ENCODE peak calls at places on chromosomes 2 and 18, in five cellular contexts. D, H, K, S and M are unnamed samples.

GRCh38 chr2:180753809-180754761 is 226.3 kb upstream of the UBE2E3 start:
- DNase-seq in S (no peak), K (no peak), D (peak; percentile 16), H (no peak), M (no peak)

GRCh38 chr2:75896779-75897366 is 186.2 kb upstream of the GCFC2 start:
- DNase-seq in K (no peak), D (peak; percentile 5), H (no peak), S (no peak), M (no peak)

GRCh38 chr2:14015113-14015512 is 617.4 kb upstream of the LRATD1 start:
- DNase-seq in D (no peak), S (no peak), K (no peak), H (no peak), M (no peak)

GRCh38 chr18:73509460-73509859 is 638.2 kb downstream of the FBXO15 start:
- DNase-seq in K (no peak), D (no peak), S (no peak), H (no peak), M (no peak)

GRCh38 chr2:217650716-217651360 is 352.0 kb downstream of the TNS1 start:
- DNase-seq in D (peak; percentile 51), H (peak; percentile 40), K (no peak), S (no peak), M (no peak)

GRCh38 chr18:52054301-52054700 is 285.7 kb upstream of the DCC start:
- DNase-seq in H (no peak), D (no peak), S (no peak), K (no peak), M (no peak)

GRCh38 chr2:20231632-20232031 is 6.7 kb upstream of the SDC1 start:
- DNase-seq in H (no peak), S (no peak), D (peak; percentile 22), K (no peak), M (no peak)

GRCh38 chr2:226118471-226119429 is 680.9 kb downstream of the IRS1 start:
- DNase-seq in D (no peak), H (peak; percentile 52), K (no peak), S (peak; percentile 49), M (no peak)

GRCh38 chr18:8657050-8657820 is 48.0 kb downstream of the RAB12 start:
- DNase-seq in D (no peak), K (no peak), S (no peak), H (no peak), M (no peak)

GRCh38 chr18:73895701-73896100 is 251.9 kb downstream of the FBXO15 start:
- DNase-seq in H (no peak), K (no peak), S (no peak), D (no peak), M (no peak)

GRCh38 chr18:49813071-49813320 is 337 bp downstream of the ACAA2 start:
- DNase-seq in K (peak; percentile 69), H (peak; percentile 32), S (peak; percentile 28), D (peak; percentile 64), M (peak; percentile 73)

GRCh38 chr2:219386532-219387280 is 1.0 kb downstream of the DNPEP start:
- DNase-seq in H (no peak), K (peak; percentile 52), S (peak; percentile 35), D (no peak), M (no peak)

GRCh38 chr2:9757430-9758287 is 85.6 kb upstream of the TAF1B start:
- DNase-seq in D (no peak), S (peak; percentile 28), H (no peak), K (no peak), M (peak; percentile 79)

GRCh38 chr2:239723486-239724193 is 301.5 kb downstream of the NDUFA10 start:
- DNase-seq in H (peak; percentile 3), S (no peak), K (no peak), D (no peak), M (no peak)

GRCh38 chr18:57441395-57441794 is 6.2 kb downstream of the ONECUT2 start:
- DNase-seq in K (no peak), H (no peak), S (no peak), D (no peak), M (no peak)

GRCh38 chr2:230713331-230714121 is 884 bp downstream of the CAB39 start:
- DNase-seq in S (peak; percentile 27), H (peak; percentile 18), K (peak; percentile 71), D (peak; percentile 11), M (peak; percentile 23)

GRCh38 chr2:183541766-183542165 is 417.5 kb downstream of the NUP35 start:
- DNase-seq in K (no peak), S (no peak), D (no peak), H (no peak), M (no peak)

GRCh38 chr2:71462056-71462605 is 8.8 kb downstream of the DYSF start:
- DNase-seq in K (no peak), S (no peak), H (no peak), D (no peak), M (no peak)

GRCh38 chr2:71460595-71461303 is 7.4 kb downstream of the DYSF start:
- DNase-seq in H (no peak), D (peak; percentile 72), S (no peak), K (no peak), M (no peak)

GRCh38 chr2:71460056-71460455 is 6.7 kb downstream of the DYSF start:
- DNase-seq in S (no peak), K (no peak), D (peak; percentile 25), H (no peak), M (no peak)

GRCh38 chr2:71462641-71463341 is 9.4 kb downstream of the DYSF start:
- DNase-seq in K (no peak), S (no peak), D (no peak), H (no peak), M (no peak)

GRCh38 chr2:71461304-71461671 is 7.9 kb downstream of the DYSF start:
- DNase-seq in H (no peak), K (no peak), D (no peak), S (no peak), M (no peak)
- H3K27me3 ChIP-seq in H (no peaks in the 10 kb centered on the region), K (peaks cover 15% of the 10 kb centered on the region), D (no peaks in the 10 kb centered on the region), S (no peaks in the 10 kb centered on the region), M (no peaks in the 10 kb centered on the region)

DNA sequence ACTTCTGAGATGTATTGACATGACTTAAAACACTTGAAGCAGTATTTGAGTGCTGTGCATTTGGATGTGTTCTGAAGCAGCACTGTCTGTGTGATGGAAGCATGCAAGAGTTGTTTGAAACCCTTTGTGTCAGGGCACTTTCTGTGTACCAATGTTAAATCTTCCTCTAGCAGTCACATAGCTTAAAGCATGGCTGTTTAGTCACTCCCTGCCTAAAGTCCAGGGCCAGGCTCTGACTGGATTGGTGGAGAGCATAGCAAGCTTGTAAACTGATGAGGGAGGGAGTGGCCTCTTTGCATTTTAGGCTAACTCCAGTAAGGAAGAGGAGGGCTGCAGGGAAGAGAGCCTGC is 73.5 kb downstream of the MYO1B start:
- DNase-seq in S (no peak), D (no peak), H (no peak), K (no peak), M (no peak)
- H3K27me3 ChIP-seq in S (no peaks in the 10 kb centered on the region), D (no peaks in the 10 kb centered on the region), H (no peaks in the 10 kb centered on the region), K (no peaks in the 10 kb centered on the region), M (no peaks in the 10 kb centered on the region)

GRCh38 chr2:30037016-30037415 is 109.8 kb upstream of the YPEL5 start:
- DNase-seq in K (no peak), D (no peak), S (no peak), H (no peak), M (no peak)

GRCh38 chr2:30038419-30038818 is 108.4 kb upstream of the YPEL5 start:
- DNase-seq in K (no peak), S (no peak), H (no peak), D (no peak), M (no peak)

GRCh38 chr2:30040147-30040546 is 106.7 kb upstream of the YPEL5 start:
- DNase-seq in S (no peak), D (no peak), K (no peak), H (no peak), M (no peak)

GRCh38 chr2:30041884-30042283 is 104.9 kb upstream of the YPEL5 start:
- DNase-seq in S (no peak), K (no peak), D (no peak), H (no peak), M (no peak)

DNA sequence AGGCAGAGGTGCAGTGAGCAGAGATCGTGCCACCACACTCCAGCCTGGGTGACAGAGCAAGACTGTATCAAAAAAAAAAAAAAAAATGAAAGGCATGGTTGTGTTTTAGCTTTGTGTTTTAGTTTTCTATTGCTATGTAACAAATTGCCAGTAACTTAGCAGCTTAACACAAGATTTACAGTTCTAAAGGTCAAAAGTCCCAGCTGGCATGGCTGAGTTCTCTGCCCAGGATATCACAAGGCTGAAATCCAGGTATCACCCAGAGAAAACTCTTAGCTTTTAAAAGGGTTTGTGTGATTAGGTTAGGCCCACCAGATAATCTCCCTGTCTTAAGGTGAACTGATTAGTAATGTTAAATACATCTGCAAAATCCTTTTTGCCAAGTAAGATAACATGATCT is 107.7 kb upstream of the YPEL5 start:
- DNase-seq in K (no peak), S (no peak), D (no peak), H (no peak), M (no peak)
- H3K27me3 ChIP-seq in K (peaks cover 3% of the 10 kb centered on the region), S (no peaks in the 10 kb centered on the region), D (no peaks in the 10 kb centered on the region), H (no peaks in the 10 kb centered on the region), M (no peaks in the 10 kb centered on the region)

DNA sequence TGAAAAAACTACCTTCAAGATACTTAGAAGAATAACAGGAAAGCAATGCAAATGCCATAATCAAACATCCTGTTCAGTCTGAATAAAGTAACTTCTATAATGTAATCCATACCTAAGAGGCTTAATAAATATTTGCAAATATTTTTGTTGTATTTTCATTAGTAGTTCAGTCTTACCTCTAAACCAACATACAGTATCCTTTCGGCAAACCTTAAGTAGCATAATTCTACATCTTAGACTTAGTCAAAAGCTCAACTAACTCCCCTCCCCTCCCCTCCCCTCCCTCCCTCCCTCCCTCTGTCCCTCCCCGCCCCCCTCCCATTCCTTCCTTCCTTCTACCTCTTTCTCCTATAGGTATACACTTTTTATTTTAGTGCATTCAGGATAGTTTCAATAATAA is 1373.2 kb downstream of the SUCLG1 start:
- DNase-seq in H (no peak), K (no peak), S (no peak), D (no peak), M (no peak)
- H3K27me3 ChIP-seq in H (no peaks in the 10 kb centered on the region), K (no peaks in the 10 kb centered on the region), S (no peaks in the 10 kb centered on the region), D (no peaks in the 10 kb centered on the region), M (no peaks in the 10 kb centered on the region)